ENCODE peak calls at places on chromosomes 6 and 20, in ten cellular contexts. One of them, this sample, is unnamed.

GRCh38 chr6:125678601-125679000 is 70.8 kb upstream of the HEY2 start:
- DNase-seq in HTR-8/SVneo: no peak
- DNase-seq in activated T-cell treated with anti-CD3 and anti-CD28 coated beads, Interleukin-2, amount 50 U/mL, for 4 hours: no peak
- DNase-seq in activated T-helper 1 cell treated with anti-CD3 and anti-CD28 coated beads, Interleukin-2, amount 50 U/mL, for 16 hours: no peak
- DNase-seq in neural crest cell: no peak
- DNase-seq in CD4-positive, CD25-positive, alpha-beta regulatory T cell: no peak
- DNase-seq in COLO829: no peak
- DNase-seq in naive thymus-derived CD4-positive, alpha-beta T cell: no peak
- DNase-seq in EL: no peak
- DNase-seq in T follicular helper cell: no peak
- DNase-seq in this sample: no peak

GRCh38 chr6:5051394-5051793 is 33.7 kb upstream of the PPP1R3G start:
- DNase-seq in HTR-8/SVneo: no peak
- DNase-seq in activated T-cell treated with anti-CD3 and anti-CD28 coated beads, Interleukin-2, amount 50 U/mL, for 4 hours: no peak
- DNase-seq in activated T-helper 1 cell treated with anti-CD3 and anti-CD28 coated beads, Interleukin-2, amount 50 U/mL, for 16 hours: no peak
- DNase-seq in neural crest cell: no peak
- DNase-seq in CD4-positive, CD25-positive, alpha-beta regulatory T cell: no peak
- DNase-seq in COLO829: no peak
- DNase-seq in naive thymus-derived CD4-positive, alpha-beta T cell: no peak
- DNase-seq in EL: no peak
- DNase-seq in T follicular helper cell: no peak
- DNase-seq in this sample: no peak

GRCh38 chr6:11232968-11233626 is 629 bp upstream of the NEDD9 start:
- DNase-seq in HTR-8/SVneo: peak; percentile 24
- DNase-seq in activated T-cell treated with anti-CD3 and anti-CD28 coated beads, Interleukin-2, amount 50 U/mL, for 4 hours: no peak
- DNase-seq in activated T-helper 1 cell treated with anti-CD3 and anti-CD28 coated beads, Interleukin-2, amount 50 U/mL, for 16 hours: no peak
- DNase-seq in neural crest cell: peak; percentile 34
- DNase-seq in CD4-positive, CD25-positive, alpha-beta regulatory T cell: no peak
- DNase-seq in COLO829: peak; percentile 75
- DNase-seq in naive thymus-derived CD4-positive, alpha-beta T cell: no peak
- DNase-seq in EL: peak; percentile 34
- DNase-seq in T follicular helper cell: no peak
- DNase-seq in this sample: no peak

GRCh38 chr6:92479821-92480220 is 939.5 kb downstream of the EPHA7 start:
- DNase-seq in HTR-8/SVneo: no peak
- DNase-seq in activated T-cell treated with anti-CD3 and anti-CD28 coated beads, Interleukin-2, amount 50 U/mL, for 4 hours: no peak
- DNase-seq in activated T-helper 1 cell treated with anti-CD3 and anti-CD28 coated beads, Interleukin-2, amount 50 U/mL, for 16 hours: no peak
- DNase-seq in neural crest cell: no peak
- DNase-seq in CD4-positive, CD25-positive, alpha-beta regulatory T cell: no peak
- DNase-seq in COLO829: no peak
- DNase-seq in naive thymus-derived CD4-positive, alpha-beta T cell: no peak
- DNase-seq in EL: no peak
- DNase-seq in T follicular helper cell: no peak
- DNase-seq in this sample: no peak

GRCh38 chr6:54929245-54929909 is 82.8 kb downstream of the FAM83B start:
- DNase-seq in HTR-8/SVneo: no peak
- DNase-seq in activated T-cell treated with anti-CD3 and anti-CD28 coated beads, Interleukin-2, amount 50 U/mL, for 4 hours: no peak
- DNase-seq in activated T-helper 1 cell treated with anti-CD3 and anti-CD28 coated beads, Interleukin-2, amount 50 U/mL, for 16 hours: no peak
- DNase-seq in neural crest cell: no peak
- DNase-seq in CD4-positive, CD25-positive, alpha-beta regulatory T cell: no peak
- DNase-seq in COLO829: no peak
- DNase-seq in naive thymus-derived CD4-positive, alpha-beta T cell: no peak
- DNase-seq in EL: no peak
- DNase-seq in T follicular helper cell: no peak
- DNase-seq in this sample: no peak

GRCh38 chr20:5789827-5790226 is 39.6 kb downstream of the SHLD1 start:
- DNase-seq in HTR-8/SVneo: no peak
- DNase-seq in activated T-cell treated with anti-CD3 and anti-CD28 coated beads, Interleukin-2, amount 50 U/mL, for 4 hours: no peak
- DNase-seq in activated T-helper 1 cell treated with anti-CD3 and anti-CD28 coated beads, Interleukin-2, amount 50 U/mL, for 16 hours: no peak
- DNase-seq in neural crest cell: no peak
- DNase-seq in CD4-positive, CD25-positive, alpha-beta regulatory T cell: no peak
- DNase-seq in COLO829: no peak
- DNase-seq in naive thymus-derived CD4-positive, alpha-beta T cell: no peak
- DNase-seq in EL: no peak
- DNase-seq in T follicular helper cell: no peak
- DNase-seq in this sample: no peak

GRCh38 chr20:35837577-35838195 is 65.9 kb downstream of the PHF20 start:
- DNase-seq in HTR-8/SVneo: no peak
- DNase-seq in activated T-cell treated with anti-CD3 and anti-CD28 coated beads, Interleukin-2, amount 50 U/mL, for 4 hours: no peak
- DNase-seq in activated T-helper 1 cell treated with anti-CD3 and anti-CD28 coated beads, Interleukin-2, amount 50 U/mL, for 16 hours: no peak
- DNase-seq in neural crest cell: no peak
- DNase-seq in CD4-positive, CD25-positive, alpha-beta regulatory T cell: no peak
- DNase-seq in COLO829: no peak
- DNase-seq in naive thymus-derived CD4-positive, alpha-beta T cell: no peak
- DNase-seq in EL: no peak
- DNase-seq in T follicular helper cell: no peak
- DNase-seq in this sample: no peak

GRCh38 chr20:35307666-35308653 is 15.7 kb upstream of the FAM83C start:
- DNase-seq in HTR-8/SVneo: no peak
- DNase-seq in activated T-cell treated with anti-CD3 and anti-CD28 coated beads, Interleukin-2, amount 50 U/mL, for 4 hours: no peak
- DNase-seq in activated T-helper 1 cell treated with anti-CD3 and anti-CD28 coated beads, Interleukin-2, amount 50 U/mL, for 16 hours: no peak
- DNase-seq in neural crest cell: no peak
- DNase-seq in CD4-positive, CD25-positive, alpha-beta regulatory T cell: no peak
- DNase-seq in COLO829: no peak
- DNase-seq in naive thymus-derived CD4-positive, alpha-beta T cell: no peak
- DNase-seq in EL: peak; percentile 96
- DNase-seq in T follicular helper cell: no peak
- DNase-seq in this sample: peak; percentile 92

GRCh38 chr6:108619431-108620197 is 58.9 kb downstream of the FOXO3 start:
- DNase-seq in HTR-8/SVneo: no peak
- DNase-seq in activated T-cell treated with anti-CD3 and anti-CD28 coated beads, Interleukin-2, amount 50 U/mL, for 4 hours: no peak
- DNase-seq in activated T-helper 1 cell treated with anti-CD3 and anti-CD28 coated beads, Interleukin-2, amount 50 U/mL, for 16 hours: no peak
- DNase-seq in neural crest cell: no peak
- DNase-seq in CD4-positive, CD25-positive, alpha-beta regulatory T cell: no peak
- DNase-seq in COLO829: no peak
- DNase-seq in naive thymus-derived CD4-positive, alpha-beta T cell: no peak
- DNase-seq in EL: peak; percentile 21
- DNase-seq in T follicular helper cell: no peak
- DNase-seq in this sample: no peak

GRCh38 chr6:33248643-33248931 is 23.1 kb downstream of the VPS52 start:
- DNase-seq in HTR-8/SVneo: no peak
- DNase-seq in activated T-cell treated with anti-CD3 and anti-CD28 coated beads, Interleukin-2, amount 50 U/mL, for 4 hours: no peak
- DNase-seq in activated T-helper 1 cell treated with anti-CD3 and anti-CD28 coated beads, Interleukin-2, amount 50 U/mL, for 16 hours: no peak
- DNase-seq in neural crest cell: no peak
- DNase-seq in CD4-positive, CD25-positive, alpha-beta regulatory T cell: no peak
- DNase-seq in COLO829: no peak
- DNase-seq in naive thymus-derived CD4-positive, alpha-beta T cell: no peak
- DNase-seq in EL: peak; percentile 69
- DNase-seq in T follicular helper cell: no peak
- DNase-seq in this sample: no peak

GRCh38 chr6:7238900-7239589 is 74.0 kb downstream of the SSR1 start:
- DNase-seq in HTR-8/SVneo: peak; percentile 62
- DNase-seq in activated T-cell treated with anti-CD3 and anti-CD28 coated beads, Interleukin-2, amount 50 U/mL, for 4 hours: peak; percentile 72
- DNase-seq in activated T-helper 1 cell treated with anti-CD3 and anti-CD28 coated beads, Interleukin-2, amount 50 U/mL, for 16 hours: peak; percentile 27
- DNase-seq in neural crest cell: peak; percentile 74
- DNase-seq in CD4-positive, CD25-positive, alpha-beta regulatory T cell: peak; percentile 50
- DNase-seq in COLO829: peak; percentile 63
- DNase-seq in naive thymus-derived CD4-positive, alpha-beta T cell: peak; percentile 68
- DNase-seq in EL: peak; percentile 76
- DNase-seq in T follicular helper cell: peak; percentile 60
- DNase-seq in this sample: peak; percentile 38

GRCh38 chr6:52361347-52361944 is 505 bp upstream of the PAQR8 start:
- DNase-seq in HTR-8/SVneo: peak; percentile 26
- DNase-seq in activated T-cell treated with anti-CD3 and anti-CD28 coated beads, Interleukin-2, amount 50 U/mL, for 4 hours: peak; percentile 5
- DNase-seq in activated T-helper 1 cell treated with anti-CD3 and anti-CD28 coated beads, Interleukin-2, amount 50 U/mL, for 16 hours: no peak
- DNase-seq in neural crest cell: no peak
- DNase-seq in CD4-positive, CD25-positive, alpha-beta regulatory T cell: no peak
- DNase-seq in COLO829: no peak
- DNase-seq in naive thymus-derived CD4-positive, alpha-beta T cell: no peak
- DNase-seq in EL: peak; percentile 45
- DNase-seq in T follicular helper cell: peak; percentile 10
- DNase-seq in this sample: no peak

GRCh38 chr6:12026120-12026519 is 14.0 kb downstream of the HIVEP1 start:
- DNase-seq in HTR-8/SVneo: no peak
- DNase-seq in activated T-cell treated with anti-CD3 and anti-CD28 coated beads, Interleukin-2, amount 50 U/mL, for 4 hours: no peak
- DNase-seq in activated T-helper 1 cell treated with anti-CD3 and anti-CD28 coated beads, Interleukin-2, amount 50 U/mL, for 16 hours: no peak
- DNase-seq in neural crest cell: no peak
- DNase-seq in CD4-positive, CD25-positive, alpha-beta regulatory T cell: no peak
- DNase-seq in COLO829: no peak
- DNase-seq in naive thymus-derived CD4-positive, alpha-beta T cell: no peak
- DNase-seq in EL: no peak
- DNase-seq in T follicular helper cell: no peak
- DNase-seq in this sample: no peak

GRCh38 chr20:40676870-40677269 is 12.2 kb downstream of the MAFB start:
- DNase-seq in HTR-8/SVneo: no peak
- DNase-seq in activated T-cell treated with anti-CD3 and anti-CD28 coated beads, Interleukin-2, amount 50 U/mL, for 4 hours: no peak
- DNase-seq in activated T-helper 1 cell treated with anti-CD3 and anti-CD28 coated beads, Interleukin-2, amount 50 U/mL, for 16 hours: no peak
- DNase-seq in neural crest cell: no peak
- DNase-seq in CD4-positive, CD25-positive, alpha-beta regulatory T cell: no peak
- DNase-seq in COLO829: no peak
- DNase-seq in naive thymus-derived CD4-positive, alpha-beta T cell: no peak
- DNase-seq in EL: no peak
- DNase-seq in T follicular helper cell: no peak
- DNase-seq in this sample: no peak

GRCh38 chr20:11260611-11261010 is 586.8 kb upstream of the JAG1 start:
- DNase-seq in HTR-8/SVneo: no peak
- DNase-seq in activated T-cell treated with anti-CD3 and anti-CD28 coated beads, Interleukin-2, amount 50 U/mL, for 4 hours: no peak
- DNase-seq in activated T-helper 1 cell treated with anti-CD3 and anti-CD28 coated beads, Interleukin-2, amount 50 U/mL, for 16 hours: no peak
- DNase-seq in neural crest cell: no peak
- DNase-seq in CD4-positive, CD25-positive, alpha-beta regulatory T cell: no peak
- DNase-seq in COLO829: peak; percentile 69
- DNase-seq in naive thymus-derived CD4-positive, alpha-beta T cell: no peak
- DNase-seq in EL: no peak
- DNase-seq in T follicular helper cell: no peak
- DNase-seq in this sample: no peak

GRCh38 chr6:116363759-116364158 is 7.0 kb upstream of the DSE start:
- DNase-seq in HTR-8/SVneo: no peak
- DNase-seq in activated T-cell treated with anti-CD3 and anti-CD28 coated beads, Interleukin-2, amount 50 U/mL, for 4 hours: no peak
- DNase-seq in activated T-helper 1 cell treated with anti-CD3 and anti-CD28 coated beads, Interleukin-2, amount 50 U/mL, for 16 hours: no peak
- DNase-seq in neural crest cell: no peak
- DNase-seq in CD4-positive, CD25-positive, alpha-beta regulatory T cell: no peak
- DNase-seq in COLO829: no peak
- DNase-seq in naive thymus-derived CD4-positive, alpha-beta T cell: no peak
- DNase-seq in EL: peak; percentile 64
- DNase-seq in T follicular helper cell: no peak
- DNase-seq in this sample: no peak

GRCh38 chr6:137167702-137168377 is 5.6 kb downstream of the IL22RA2 start:
- DNase-seq in HTR-8/SVneo: no peak
- DNase-seq in activated T-cell treated with anti-CD3 and anti-CD28 coated beads, Interleukin-2, amount 50 U/mL, for 4 hours: no peak
- DNase-seq in activated T-helper 1 cell treated with anti-CD3 and anti-CD28 coated beads, Interleukin-2, amount 50 U/mL, for 16 hours: no peak
- DNase-seq in neural crest cell: no peak
- DNase-seq in CD4-positive, CD25-positive, alpha-beta regulatory T cell: no peak
- DNase-seq in COLO829: no peak
- DNase-seq in naive thymus-derived CD4-positive, alpha-beta T cell: no peak
- DNase-seq in EL: no peak
- DNase-seq in T follicular helper cell: no peak
- DNase-seq in this sample: no peak

GRCh38 chr6:75334266-75335040 is 49.9 kb upstream of the TMEM30A start:
- DNase-seq in HTR-8/SVneo: no peak
- DNase-seq in activated T-cell treated with anti-CD3 and anti-CD28 coated beads, Interleukin-2, amount 50 U/mL, for 4 hours: no peak
- DNase-seq in activated T-helper 1 cell treated with anti-CD3 and anti-CD28 coated beads, Interleukin-2, amount 50 U/mL, for 16 hours: no peak
- DNase-seq in neural crest cell: no peak
- DNase-seq in CD4-positive, CD25-positive, alpha-beta regulatory T cell: no peak
- DNase-seq in COLO829: no peak
- DNase-seq in naive thymus-derived CD4-positive, alpha-beta T cell: no peak
- DNase-seq in EL: peak; percentile 65
- DNase-seq in T follicular helper cell: no peak
- DNase-seq in this sample: peak; percentile 32

GRCh38 chr20:432208-432607 is 24.1 kb downstream of the RBCK1 start:
- DNase-seq in HTR-8/SVneo: no peak
- DNase-seq in activated T-cell treated with anti-CD3 and anti-CD28 coated beads, Interleukin-2, amount 50 U/mL, for 4 hours: no peak
- DNase-seq in activated T-helper 1 cell treated with anti-CD3 and anti-CD28 coated beads, Interleukin-2, amount 50 U/mL, for 16 hours: no peak
- DNase-seq in neural crest cell: no peak
- DNase-seq in CD4-positive, CD25-positive, alpha-beta regulatory T cell: no peak
- DNase-seq in COLO829: no peak
- DNase-seq in naive thymus-derived CD4-positive, alpha-beta T cell: no peak
- DNase-seq in EL: no peak
- DNase-seq in T follicular helper cell: no peak
- DNase-seq in this sample: no peak

GRCh38 chr6:111604259-111605099 is 1.2 kb downstream of the TRAF3IP2 start:
- DNase-seq in HTR-8/SVneo: no peak
- DNase-seq in activated T-cell treated with anti-CD3 and anti-CD28 coated beads, Interleukin-2, amount 50 U/mL, for 4 hours: no peak
- DNase-seq in activated T-helper 1 cell treated with anti-CD3 and anti-CD28 coated beads, Interleukin-2, amount 50 U/mL, for 16 hours: no peak
- DNase-seq in neural crest cell: no peak
- DNase-seq in CD4-positive, CD25-positive, alpha-beta regulatory T cell: no peak
- DNase-seq in COLO829: no peak
- DNase-seq in naive thymus-derived CD4-positive, alpha-beta T cell: no peak
- DNase-seq in EL: peak; percentile 80
- DNase-seq in T follicular helper cell: no peak
- DNase-seq in this sample: peak; percentile 72

GRCh38 chr20:59580208-59580980 is 23.9 kb upstream of the PHACTR3 start:
- DNase-seq in HTR-8/SVneo: no peak
- DNase-seq in activated T-cell treated with anti-CD3 and anti-CD28 coated beads, Interleukin-2, amount 50 U/mL, for 4 hours: no peak
- DNase-seq in activated T-helper 1 cell treated with anti-CD3 and anti-CD28 coated beads, Interleukin-2, amount 50 U/mL, for 16 hours: no peak
- DNase-seq in neural crest cell: no peak
- DNase-seq in CD4-positive, CD25-positive, alpha-beta regulatory T cell: no peak
- DNase-seq in COLO829: no peak
- DNase-seq in naive thymus-derived CD4-positive, alpha-beta T cell: no peak
- DNase-seq in EL: no peak
- DNase-seq in T follicular helper cell: no peak
- DNase-seq in this sample: peak; percentile 77

This sample was measured in GM04504.